ENCODE peak calls at places on chromosomes 4 and X, in seven cellular contexts. One of them, this sample, is unnamed.

GRCh38 chrX:107626481-107626880 is 1.8 kb upstream of the PRPS1 start:
- DNase-seq in NCI-H1092: no peak
- DNase-seq in HepG2: no peak
- DNase-seq in activated CD8-positive, alpha-beta memory T cell treated with anti-CD3 and anti-CD28 coated beads for 48 hours: no peak
- DNase-seq in stimulated activated CD4-positive, alpha-beta T cell treated with anti-CD3 and anti-CD28 coated beads, Interleukin-15, amount 100 ng/mL, for 1 hour: no peak
- DNase-seq in WERI-Rb-1: no peak
- DNase-seq in cardiac muscle cell: no peak
- DNase-seq in this sample: no peak

GRCh38 chrX:138748480-138748879 is 37.0 kb upstream of the FGF13 start:
- DNase-seq in NCI-H1092: no peak
- DNase-seq in HepG2: no peak
- DNase-seq in activated CD8-positive, alpha-beta memory T cell treated with anti-CD3 and anti-CD28 coated beads for 48 hours: no peak
- DNase-seq in stimulated activated CD4-positive, alpha-beta T cell treated with anti-CD3 and anti-CD28 coated beads, Interleukin-15, amount 100 ng/mL, for 1 hour: no peak
- DNase-seq in WERI-Rb-1: no peak
- DNase-seq in cardiac muscle cell: peak; percentile 53
- DNase-seq in this sample: peak; percentile 22

GRCh38 chr4:23333946-23334878 is 555.6 kb downstream of the PPARGC1A start:
- DNase-seq in NCI-H1092: no peak
- DNase-seq in HepG2: no peak
- DNase-seq in activated CD8-positive, alpha-beta memory T cell treated with anti-CD3 and anti-CD28 coated beads for 48 hours: no peak
- DNase-seq in stimulated activated CD4-positive, alpha-beta T cell treated with anti-CD3 and anti-CD28 coated beads, Interleukin-15, amount 100 ng/mL, for 1 hour: no peak
- DNase-seq in WERI-Rb-1: no peak
- DNase-seq in cardiac muscle cell: peak; percentile 9
- DNase-seq in this sample: peak; percentile 78

GRCh38 chrX:2572740-2573139 is 72.0 kb upstream of the DHRSX start:
- DNase-seq in NCI-H1092: no peak
- DNase-seq in HepG2: peak; percentile 12
- DNase-seq in activated CD8-positive, alpha-beta memory T cell treated with anti-CD3 and anti-CD28 coated beads for 48 hours: no peak
- DNase-seq in stimulated activated CD4-positive, alpha-beta T cell treated with anti-CD3 and anti-CD28 coated beads, Interleukin-15, amount 100 ng/mL, for 1 hour: no peak
- DNase-seq in WERI-Rb-1: no peak
- DNase-seq in cardiac muscle cell: no peak
- DNase-seq in this sample: peak; percentile 45

GRCh38 chr4:142168181-142168580 is 531.8 kb downstream of the IL15 start:
- DNase-seq in NCI-H1092: no peak
- DNase-seq in HepG2: no peak
- DNase-seq in activated CD8-positive, alpha-beta memory T cell treated with anti-CD3 and anti-CD28 coated beads for 48 hours: no peak
- DNase-seq in stimulated activated CD4-positive, alpha-beta T cell treated with anti-CD3 and anti-CD28 coated beads, Interleukin-15, amount 100 ng/mL, for 1 hour: no peak
- DNase-seq in WERI-Rb-1: no peak
- DNase-seq in cardiac muscle cell: no peak
- DNase-seq in this sample: no peak

GRCh38 chr4:59091376-59092142 is 1981.4 kb upstream of the IGFBP7 start:
- DNase-seq in NCI-H1092: no peak
- DNase-seq in HepG2: no peak
- DNase-seq in activated CD8-positive, alpha-beta memory T cell treated with anti-CD3 and anti-CD28 coated beads for 48 hours: no peak
- DNase-seq in stimulated activated CD4-positive, alpha-beta T cell treated with anti-CD3 and anti-CD28 coated beads, Interleukin-15, amount 100 ng/mL, for 1 hour: no peak
- DNase-seq in WERI-Rb-1: no peak
- DNase-seq in cardiac muscle cell: no peak
- DNase-seq in this sample: no peak

GRCh38 chr4:56255820-56256219 is 131.5 kb downstream of the AASDH start:
- DNase-seq in NCI-H1092: no peak
- DNase-seq in HepG2: no peak
- DNase-seq in activated CD8-positive, alpha-beta memory T cell treated with anti-CD3 and anti-CD28 coated beads for 48 hours: no peak
- DNase-seq in stimulated activated CD4-positive, alpha-beta T cell treated with anti-CD3 and anti-CD28 coated beads, Interleukin-15, amount 100 ng/mL, for 1 hour: no peak
- DNase-seq in WERI-Rb-1: no peak
- DNase-seq in cardiac muscle cell: no peak
- DNase-seq in this sample: no peak

GRCh38 chrX:132795211-132795610 is 163.2 kb downstream of the HS6ST2 start:
- DNase-seq in NCI-H1092: no peak
- DNase-seq in HepG2: no peak
- DNase-seq in activated CD8-positive, alpha-beta memory T cell treated with anti-CD3 and anti-CD28 coated beads for 48 hours: no peak
- DNase-seq in stimulated activated CD4-positive, alpha-beta T cell treated with anti-CD3 and anti-CD28 coated beads, Interleukin-15, amount 100 ng/mL, for 1 hour: no peak
- DNase-seq in WERI-Rb-1: no peak
- DNase-seq in cardiac muscle cell: peak; percentile 50
- DNase-seq in this sample: no peak

GRCh38 chr4:57116245-57116644 is 6.1 kb upstream of the IGFBP7 start:
- DNase-seq in NCI-H1092: no peak
- DNase-seq in HepG2: no peak
- DNase-seq in activated CD8-positive, alpha-beta memory T cell treated with anti-CD3 and anti-CD28 coated beads for 48 hours: no peak
- DNase-seq in stimulated activated CD4-positive, alpha-beta T cell treated with anti-CD3 and anti-CD28 coated beads, Interleukin-15, amount 100 ng/mL, for 1 hour: no peak
- DNase-seq in WERI-Rb-1: no peak
- DNase-seq in cardiac muscle cell: no peak
- DNase-seq in this sample: no peak

GRCh38 chr4:25913056-25913850 is 767 bp upstream of the SMIM20 start:
- DNase-seq in NCI-H1092: peak; percentile 39
- DNase-seq in HepG2: no peak
- DNase-seq in activated CD8-positive, alpha-beta memory T cell treated with anti-CD3 and anti-CD28 coated beads for 48 hours: no peak
- DNase-seq in stimulated activated CD4-positive, alpha-beta T cell treated with anti-CD3 and anti-CD28 coated beads, Interleukin-15, amount 100 ng/mL, for 1 hour: no peak
- DNase-seq in WERI-Rb-1: peak; percentile 87
- DNase-seq in cardiac muscle cell: no peak
- DNase-seq in this sample: no peak

GRCh38 chr4:186693894-186694293 is 29.8 kb downstream of the FAT1 start:
- DNase-seq in NCI-H1092: no peak
- DNase-seq in HepG2: no peak
- DNase-seq in activated CD8-positive, alpha-beta memory T cell treated with anti-CD3 and anti-CD28 coated beads for 48 hours: no peak
- DNase-seq in stimulated activated CD4-positive, alpha-beta T cell treated with anti-CD3 and anti-CD28 coated beads, Interleukin-15, amount 100 ng/mL, for 1 hour: no peak
- DNase-seq in WERI-Rb-1: no peak
- DNase-seq in cardiac muscle cell: no peak
- DNase-seq in this sample: no peak

GRCh38 chr4:33537527-33537926 is 2706.8 kb downstream of the ARAP2 start:
- DNase-seq in NCI-H1092: no peak
- DNase-seq in HepG2: no peak
- DNase-seq in activated CD8-positive, alpha-beta memory T cell treated with anti-CD3 and anti-CD28 coated beads for 48 hours: no peak
- DNase-seq in stimulated activated CD4-positive, alpha-beta T cell treated with anti-CD3 and anti-CD28 coated beads, Interleukin-15, amount 100 ng/mL, for 1 hour: no peak
- DNase-seq in WERI-Rb-1: no peak
- DNase-seq in cardiac muscle cell: no peak
- DNase-seq in this sample: no peak

GRCh38 chrX:47497274-47497673 is 14.3 kb upstream of the ZNF41 start:
- DNase-seq in NCI-H1092: no peak
- DNase-seq in HepG2: no peak
- DNase-seq in activated CD8-positive, alpha-beta memory T cell treated with anti-CD3 and anti-CD28 coated beads for 48 hours: no peak
- DNase-seq in stimulated activated CD4-positive, alpha-beta T cell treated with anti-CD3 and anti-CD28 coated beads, Interleukin-15, amount 100 ng/mL, for 1 hour: no peak
- DNase-seq in WERI-Rb-1: no peak
- DNase-seq in cardiac muscle cell: no peak
- DNase-seq in this sample: no peak

GRCh38 chr4:13059015-13059414 is 425.1 kb downstream of the RAB28 start:
- DNase-seq in NCI-H1092: no peak
- DNase-seq in HepG2: no peak
- DNase-seq in activated CD8-positive, alpha-beta memory T cell treated with anti-CD3 and anti-CD28 coated beads for 48 hours: no peak
- DNase-seq in stimulated activated CD4-positive, alpha-beta T cell treated with anti-CD3 and anti-CD28 coated beads, Interleukin-15, amount 100 ng/mL, for 1 hour: no peak
- DNase-seq in WERI-Rb-1: no peak
- DNase-seq in cardiac muscle cell: no peak
- DNase-seq in this sample: no peak

GRCh38 chr4:10974371-10974770 is 289.8 kb upstream of the CLNK start:
- DNase-seq in NCI-H1092: no peak
- DNase-seq in HepG2: no peak
- DNase-seq in activated CD8-positive, alpha-beta memory T cell treated with anti-CD3 and anti-CD28 coated beads for 48 hours: no peak
- DNase-seq in stimulated activated CD4-positive, alpha-beta T cell treated with anti-CD3 and anti-CD28 coated beads, Interleukin-15, amount 100 ng/mL, for 1 hour: no peak
- DNase-seq in WERI-Rb-1: no peak
- DNase-seq in cardiac muscle cell: no peak
- DNase-seq in this sample: no peak

GRCh38 chr4:38935391-38936073 is 67.9 kb downstream of the FAM114A1 start:
- DNase-seq in NCI-H1092: no peak
- DNase-seq in HepG2: no peak
- DNase-seq in activated CD8-positive, alpha-beta memory T cell treated with anti-CD3 and anti-CD28 coated beads for 48 hours: no peak
- DNase-seq in stimulated activated CD4-positive, alpha-beta T cell treated with anti-CD3 and anti-CD28 coated beads, Interleukin-15, amount 100 ng/mL, for 1 hour: no peak
- DNase-seq in WERI-Rb-1: no peak
- DNase-seq in cardiac muscle cell: no peak
- DNase-seq in this sample: no peak

GRCh38 chr4:2261110-2261852 is 628 bp downstream of the MXD4 start:
- DNase-seq in NCI-H1092: no peak
- DNase-seq in HepG2: no peak
- DNase-seq in activated CD8-positive, alpha-beta memory T cell treated with anti-CD3 and anti-CD28 coated beads for 48 hours: peak; percentile 35
- DNase-seq in stimulated activated CD4-positive, alpha-beta T cell treated with anti-CD3 and anti-CD28 coated beads, Interleukin-15, amount 100 ng/mL, for 1 hour: peak; percentile 42
- DNase-seq in WERI-Rb-1: peak; percentile 28
- DNase-seq in cardiac muscle cell: peak; percentile 64
- DNase-seq in this sample: peak; percentile 22

GRCh38 chrX:15310117-15310516 is 5.3 kb downstream of the ASB11 start:
- DNase-seq in NCI-H1092: peak; percentile 61
- DNase-seq in HepG2: no peak
- DNase-seq in activated CD8-positive, alpha-beta memory T cell treated with anti-CD3 and anti-CD28 coated beads for 48 hours: no peak
- DNase-seq in stimulated activated CD4-positive, alpha-beta T cell treated with anti-CD3 and anti-CD28 coated beads, Interleukin-15, amount 100 ng/mL, for 1 hour: no peak
- DNase-seq in WERI-Rb-1: no peak
- DNase-seq in cardiac muscle cell: peak; percentile 50
- DNase-seq in this sample: no peak

GRCh38 chrX:68710870-68711576 is 63.6 kb downstream of the STARD8 start:
- DNase-seq in NCI-H1092: no peak
- DNase-seq in HepG2: peak; percentile 40
- DNase-seq in activated CD8-positive, alpha-beta memory T cell treated with anti-CD3 and anti-CD28 coated beads for 48 hours: no peak
- DNase-seq in stimulated activated CD4-positive, alpha-beta T cell treated with anti-CD3 and anti-CD28 coated beads, Interleukin-15, amount 100 ng/mL, for 1 hour: no peak
- DNase-seq in WERI-Rb-1: peak; percentile 68
- DNase-seq in cardiac muscle cell: peak; percentile 69
- DNase-seq in this sample: peak; percentile 44

GRCh38 chr4:185437809-185438208 is 12.0 kb upstream of the UFSP2 start:
- DNase-seq in NCI-H1092: no peak
- DNase-seq in HepG2: no peak
- DNase-seq in activated CD8-positive, alpha-beta memory T cell treated with anti-CD3 and anti-CD28 coated beads for 48 hours: no peak
- DNase-seq in stimulated activated CD4-positive, alpha-beta T cell treated with anti-CD3 and anti-CD28 coated beads, Interleukin-15, amount 100 ng/mL, for 1 hour: no peak
- DNase-seq in WERI-Rb-1: no peak
- DNase-seq in cardiac muscle cell: no peak
- DNase-seq in this sample: no peak

GRCh38 chr4:174423257-174423944 is 98.9 kb downstream of the HPGD start:
- DNase-seq in NCI-H1092: no peak
- DNase-seq in HepG2: no peak
- DNase-seq in activated CD8-positive, alpha-beta memory T cell treated with anti-CD3 and anti-CD28 coated beads for 48 hours: no peak
- DNase-seq in stimulated activated CD4-positive, alpha-beta T cell treated with anti-CD3 and anti-CD28 coated beads, Interleukin-15, amount 100 ng/mL, for 1 hour: no peak
- DNase-seq in WERI-Rb-1: no peak
- DNase-seq in cardiac muscle cell: peak; percentile 10
- DNase-seq in this sample: peak; percentile 81

GRCh38 chr4:38782452-38783108 is at the start of gene TLR10:
- DNase-seq in NCI-H1092: peak; percentile 53
- DNase-seq in HepG2: peak; percentile 20
- DNase-seq in activated CD8-positive, alpha-beta memory T cell treated with anti-CD3 and anti-CD28 coated beads for 48 hours: no peak
- DNase-seq in stimulated activated CD4-positive, alpha-beta T cell treated with anti-CD3 and anti-CD28 coated beads, Interleukin-15, amount 100 ng/mL, for 1 hour: no peak
- DNase-seq in WERI-Rb-1: peak; percentile 51
- DNase-seq in cardiac muscle cell: peak; percentile 64
- DNase-seq in this sample: peak; percentile 15

GRCh38 chr4:142396279-142396678 is 449.8 kb downstream of the INPP4B start:
- DNase-seq in NCI-H1092: no peak
- DNase-seq in HepG2: no peak
- DNase-seq in activated CD8-positive, alpha-beta memory T cell treated with anti-CD3 and anti-CD28 coated beads for 48 hours: no peak
- DNase-seq in stimulated activated CD4-positive, alpha-beta T cell treated with anti-CD3 and anti-CD28 coated beads, Interleukin-15, amount 100 ng/mL, for 1 hour: no peak
- DNase-seq in WERI-Rb-1: no peak
- DNase-seq in cardiac muscle cell: no peak
- DNase-seq in this sample: no peak

GRCh38 chrX:139692908-139693307 is 15.1 kb downstream of the MCF2 start:
- DNase-seq in NCI-H1092: no peak
- DNase-seq in HepG2: no peak
- DNase-seq in activated CD8-positive, alpha-beta memory T cell treated with anti-CD3 and anti-CD28 coated beads for 48 hours: no peak
- DNase-seq in stimulated activated CD4-positive, alpha-beta T cell treated with anti-CD3 and anti-CD28 coated beads, Interleukin-15, amount 100 ng/mL, for 1 hour: no peak
- DNase-seq in WERI-Rb-1: no peak
- DNase-seq in cardiac muscle cell: no peak
- DNase-seq in this sample: no peak

GRCh38 chrX:15525664-15526416 is 25.2 kb downstream of the BMX start:
- DNase-seq in NCI-H1092: peak; percentile 60
- DNase-seq in HepG2: no peak
- DNase-seq in activated CD8-positive, alpha-beta memory T cell treated with anti-CD3 and anti-CD28 coated beads for 48 hours: no peak
- DNase-seq in stimulated activated CD4-positive, alpha-beta T cell treated with anti-CD3 and anti-CD28 coated beads, Interleukin-15, amount 100 ng/mL, for 1 hour: no peak
- DNase-seq in WERI-Rb-1: no peak
- DNase-seq in cardiac muscle cell: no peak
- DNase-seq in this sample: no peak

GRCh38 chrX:41192880-41193279 is 107.6 kb downstream of the USP9X start:
- DNase-seq in NCI-H1092: no peak
- DNase-seq in HepG2: no peak
- DNase-seq in activated CD8-positive, alpha-beta memory T cell treated with anti-CD3 and anti-CD28 coated beads for 48 hours: no peak
- DNase-seq in stimulated activated CD4-positive, alpha-beta T cell treated with anti-CD3 and anti-CD28 coated beads, Interleukin-15, amount 100 ng/mL, for 1 hour: no peak
- DNase-seq in WERI-Rb-1: no peak
- DNase-seq in cardiac muscle cell: no peak
- DNase-seq in this sample: no peak

GRCh38 chr4:101200561-101200960 is 146.8 kb downstream of the PPP3CA start:
- DNase-seq in NCI-H1092: no peak
- DNase-seq in HepG2: peak; percentile 48
- DNase-seq in activated CD8-positive, alpha-beta memory T cell treated with anti-CD3 and anti-CD28 coated beads for 48 hours: no peak
- DNase-seq in stimulated activated CD4-positive, alpha-beta T cell treated with anti-CD3 and anti-CD28 coated beads, Interleukin-15, amount 100 ng/mL, for 1 hour: no peak
- DNase-seq in WERI-Rb-1: no peak
- DNase-seq in cardiac muscle cell: no peak
- DNase-seq in this sample: peak; percentile 58

GRCh38 chr4:109406337-109406931 is 27.2 kb upstream of the SEC24B start:
- DNase-seq in NCI-H1092: peak; percentile 8
- DNase-seq in HepG2: peak; percentile 43
- DNase-seq in activated CD8-positive, alpha-beta memory T cell treated with anti-CD3 and anti-CD28 coated beads for 48 hours: no peak
- DNase-seq in stimulated activated CD4-positive, alpha-beta T cell treated with anti-CD3 and anti-CD28 coated beads, Interleukin-15, amount 100 ng/mL, for 1 hour: no peak
- DNase-seq in WERI-Rb-1: peak; percentile 65
- DNase-seq in cardiac muscle cell: peak; percentile 63
- DNase-seq in this sample: peak; percentile 47

GRCh38 chr4:1171306-1172227 is 816 bp downstream of the SPON2 start:
- DNase-seq in NCI-H1092: no peak
- DNase-seq in HepG2: no peak
- DNase-seq in activated CD8-positive, alpha-beta memory T cell treated with anti-CD3 and anti-CD28 coated beads for 48 hours: no peak
- DNase-seq in stimulated activated CD4-positive, alpha-beta T cell treated with anti-CD3 and anti-CD28 coated beads, Interleukin-15, amount 100 ng/mL, for 1 hour: peak; percentile 40
- DNase-seq in WERI-Rb-1: no peak
- DNase-seq in cardiac muscle cell: peak; percentile 33
- DNase-seq in this sample: no peak

GRCh38 chr4:31467781-31468180 is 747.6 kb downstream of the PCDH7 start:
- DNase-seq in NCI-H1092: no peak
- DNase-seq in HepG2: no peak
- DNase-seq in activated CD8-positive, alpha-beta memory T cell treated with anti-CD3 and anti-CD28 coated beads for 48 hours: no peak
- DNase-seq in stimulated activated CD4-positive, alpha-beta T cell treated with anti-CD3 and anti-CD28 coated beads, Interleukin-15, amount 100 ng/mL, for 1 hour: no peak
- DNase-seq in WERI-Rb-1: no peak
- DNase-seq in cardiac muscle cell: no peak
- DNase-seq in this sample: no peak

GRCh38 chr4:125313497-125313896 is 1.3 kb upstream of the FAT4 start:
- DNase-seq in NCI-H1092: peak; percentile 66
- DNase-seq in HepG2: peak; percentile 83
- DNase-seq in activated CD8-positive, alpha-beta memory T cell treated with anti-CD3 and anti-CD28 coated beads for 48 hours: no peak
- DNase-seq in stimulated activated CD4-positive, alpha-beta T cell treated with anti-CD3 and anti-CD28 coated beads, Interleukin-15, amount 100 ng/mL, for 1 hour: no peak
- DNase-seq in WERI-Rb-1: peak; percentile 63
- DNase-seq in cardiac muscle cell: peak; percentile 89
- DNase-seq in this sample: peak; percentile 77

GRCh38 chrX:134004038-134004437 is 18.6 kb upstream of the GPC3 start:
- DNase-seq in NCI-H1092: no peak
- DNase-seq in HepG2: no peak
- DNase-seq in activated CD8-positive, alpha-beta memory T cell treated with anti-CD3 and anti-CD28 coated beads for 48 hours: no peak
- DNase-seq in stimulated activated CD4-positive, alpha-beta T cell treated with anti-CD3 and anti-CD28 coated beads, Interleukin-15, amount 100 ng/mL, for 1 hour: no peak
- DNase-seq in WERI-Rb-1: no peak
- DNase-seq in cardiac muscle cell: no peak
- DNase-seq in this sample: no peak

GRCh38 chr4:106502106-106502699 is 133.6 kb upstream of the GIMD1 start:
- DNase-seq in NCI-H1092: peak; percentile 27
- DNase-seq in HepG2: peak; percentile 58
- DNase-seq in activated CD8-positive, alpha-beta memory T cell treated with anti-CD3 and anti-CD28 coated beads for 48 hours: no peak
- DNase-seq in stimulated activated CD4-positive, alpha-beta T cell treated with anti-CD3 and anti-CD28 coated beads, Interleukin-15, amount 100 ng/mL, for 1 hour: peak; percentile 11
- DNase-seq in WERI-Rb-1: peak; percentile 84
- DNase-seq in cardiac muscle cell: peak; percentile 77
- DNase-seq in this sample: peak; percentile 46

GRCh38 chrX:154717824-154718223 is 33.1 kb downstream of the GAB3 start:
- DNase-seq in NCI-H1092: no peak
- DNase-seq in HepG2: no peak
- DNase-seq in activated CD8-positive, alpha-beta memory T cell treated with anti-CD3 and anti-CD28 coated beads for 48 hours: no peak
- DNase-seq in stimulated activated CD4-positive, alpha-beta T cell treated with anti-CD3 and anti-CD28 coated beads, Interleukin-15, amount 100 ng/mL, for 1 hour: no peak
- DNase-seq in WERI-Rb-1: no peak
- DNase-seq in cardiac muscle cell: no peak
- DNase-seq in this sample: no peak

GRCh38 chr4:83785906-83786305 is 250.0 kb downstream of the GPAT3 start:
- DNase-seq in NCI-H1092: no peak
- DNase-seq in HepG2: no peak
- DNase-seq in activated CD8-positive, alpha-beta memory T cell treated with anti-CD3 and anti-CD28 coated beads for 48 hours: no peak
- DNase-seq in stimulated activated CD4-positive, alpha-beta T cell treated with anti-CD3 and anti-CD28 coated beads, Interleukin-15, amount 100 ng/mL, for 1 hour: no peak
- DNase-seq in WERI-Rb-1: no peak
- DNase-seq in cardiac muscle cell: no peak
- DNase-seq in this sample: no peak